ENCODE peak calls at places on chromosomes 12 and 14, in nine cellular contexts. S is WERI-Rb-1, H is psoas muscle, Y is astrocyte of the cerebellum, E is fibroblast of lung, W is epithelial cell of proximal tubule, Z is activated B cell treated with CpG ODN at 0.5 μM for 24 hours, A is heart left ventricle, L is MM.1S. K is an unnamed sample.

GRCh38 chr14:101834387-101835165 is 73.1 kb downstream of the PPP2R5C start:
- DNase-seq in S (no peak), H (no peak), Y (no peak), E (peak), W (no peak), Z (no peak), A (no peak), L (no peak), K (no peak)

GRCh38 chr12:79420146-79420618 is 270.6 kb downstream of the PAWR start:
- DNase-seq in S (no peak), H (no peak), Y (peak), E (peak), W (peak), Z (no peak), A (no peak), L (peak), K (no peak)

GRCh38 chr14:100303179-100303578 is 3.1 kb downstream of the SLC25A29 start:
- DNase-seq in S (peak), H (no peak), Y (no peak), E (no peak), W (no peak), Z (no peak), A (no peak), L (no peak), K (peak)

GRCh38 chr14:21528381-21529348 is 2.5 kb upstream of the SALL2 start:
- DNase-seq in S (no peak), H (no peak), Y (no peak), E (peak), W (no peak), Z (no peak), A (no peak), L (no peak), K (no peak)

GRCh38 chr12:32471601-32472001 is 72.2 kb downstream of the FGD4 start:
- DNase-seq in S (no peak), H (no peak), Y (no peak), E (no peak), W (peak), Z (no peak), A (no peak), L (no peak), K (peak)

GRCh38 chr14:89805501-89805900 is 149.0 kb downstream of the EFCAB11 start:
- DNase-seq in S (no peak), H (no peak), Y (no peak), E (peak), W (no peak), Z (no peak), A (no peak), L (no peak), K (no peak)

GRCh38 chr14:54776361-54777001 is 126.1 kb downstream of the GCH1 start:
- DNase-seq in S (no peak), H (peak), Y (peak), E (peak), W (no peak), Z (peak), A (no peak), L (no peak), K (peak)

GRCh38 chr12:53207042-53207441 is at the start of gene ITGB7:
- DNase-seq in S (no peak), H (no peak), Y (no peak), E (no peak), W (no peak), Z (peak), A (no peak), L (peak), K (peak)

GRCh38 chr12:47433876-47434275 is 272.0 kb downstream of the RPAP3 start:
- DNase-seq in S (no peak), H (no peak), Y (no peak), E (peak), W (no peak), Z (no peak), A (no peak), L (no peak), K (no peak)

GRCh38 chr14:102417118-102417517 is 54.4 kb downstream of the TECPR2 start:
- DNase-seq in S (no peak), H (no peak), Y (no peak), E (no peak), W (no peak), Z (no peak), A (no peak), L (no peak), K (peak)

GRCh38 chr14:101462726-101463565 is 98.3 kb upstream of the DIO3 start:
- DNase-seq in S (no peak), H (no peak), Y (no peak), E (no peak), W (no peak), Z (no peak), A (no peak), L (no peak), K (no peak)

GRCh38 chr14:68633131-68633991 is 159.5 kb downstream of the ZFP36L1 start:
- DNase-seq in S (no peak), H (no peak), Y (no peak), E (peak), W (no peak), Z (no peak), A (peak), L (no peak), K (no peak)

GRCh38 chr12:84638811-84639368 is 273.7 kb downstream of the SLC6A15 start:
- DNase-seq in S (no peak), H (no peak), Y (no peak), E (peak), W (no peak), Z (no peak), A (no peak), L (no peak), K (no peak)

GRCh38 chr12:19205120-19205519 is 75.6 kb downstream of the PLEKHA5 start:
- DNase-seq in S (no peak), H (no peak), Y (no peak), E (no peak), W (no peak), Z (no peak), A (no peak), L (no peak), K (no peak)

GRCh38 chr12:66636771-66637170 is 42.1 kb downstream of the GRIP1 start:
- DNase-seq in S (peak), H (peak), Y (no peak), E (no peak), W (no peak), Z (no peak), A (no peak), L (no peak), K (no peak)

GRCh38 chr14:88542857-88543795 is 11.7 kb downstream of the PTPN21 start:
- DNase-seq in S (no peak), H (no peak), Y (no peak), E (peak), W (no peak), Z (no peak), A (no peak), L (no peak), K (no peak)

GRCh38 chr12:124392271-124392990 is 97.5 kb downstream of the RFLNA start:
- DNase-seq in S (peak), H (peak), Y (no peak), E (peak), W (no peak), Z (no peak), A (no peak), L (no peak), K (peak)

GRCh38 chr12:53388932-53389331 is 9.0 kb downstream of the SP1 start:
- DNase-seq in S (no peak), H (no peak), Y (no peak), E (no peak), W (no peak), Z (no peak), A (no peak), L (no peak), K (no peak)

GRCh38 chr12:107544947-107545346 is 140.7 kb upstream of the PWP1 start:
- DNase-seq in S (no peak), H (no peak), Y (peak), E (peak), W (no peak), Z (no peak), A (no peak), L (no peak), K (no peak)

GRCh38 chr12:96401061-96401871 is 1.0 kb upstream of the CDK17 start:
- DNase-seq in S (no peak), H (no peak), Y (peak), E (peak), W (peak), Z (no peak), A (no peak), L (peak), K (peak)

GRCh38 chr12:131929530-131930456 is 717 bp downstream of the PUS1 start:
- DNase-seq in S (no peak), H (no peak), Y (no peak), E (peak), W (no peak), Z (peak), A (no peak), L (no peak), K (peak)

GRCh38 chr14:80004871-80005270 is 206.4 kb downstream of the DIO2 start:
- DNase-seq in S (no peak), H (no peak), Y (no peak), E (no peak), W (no peak), Z (no peak), A (no peak), L (no peak), K (no peak)

GRCh38 chr14:100049220-100049619 is 16.0 kb upstream of the EVL start:
- DNase-seq in S (no peak), H (no peak), Y (no peak), E (peak), W (no peak), Z (no peak), A (no peak), L (no peak), K (no peak)

GRCh38 chr14:95699397-95699796 is 13.2 kb downstream of the TCL1B start:
- DNase-seq in S (no peak), H (no peak), Y (no peak), E (no peak), W (no peak), Z (no peak), A (no peak), L (no peak), K (peak)

GRCh38 chr12:49051777-49052438 is 8.7 kb downstream of the KMT2D start:
- DNase-seq in S (no peak), H (no peak), Y (no peak), E (no peak), W (no peak), Z (no peak), A (no peak), L (no peak), K (no peak)

DNA sequence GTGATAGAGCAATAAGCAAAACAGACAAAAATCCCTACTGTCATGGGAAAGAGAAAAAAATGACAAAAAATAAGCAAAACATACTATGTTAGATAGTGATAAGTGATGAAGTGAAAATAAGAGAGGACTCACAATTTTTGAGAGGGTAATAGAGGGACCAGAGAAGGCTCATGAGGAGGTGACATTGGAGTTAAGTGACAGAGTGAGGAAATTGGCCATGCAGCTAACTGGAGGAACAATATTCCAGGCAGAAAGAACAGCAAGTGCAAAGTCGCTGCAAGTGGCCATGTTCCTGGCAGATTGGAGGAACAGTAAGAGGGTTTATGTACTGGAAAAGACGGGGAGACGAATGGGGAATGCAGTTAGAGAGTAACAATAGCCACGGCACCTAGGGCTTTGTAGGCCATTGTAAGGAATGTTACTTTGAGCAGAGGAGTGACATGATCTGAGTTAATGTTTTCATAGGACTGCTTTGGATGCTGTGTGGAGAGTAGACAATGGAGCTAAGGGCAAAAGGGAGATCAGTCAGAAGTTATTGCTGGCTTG is 1.4 kb upstream of the SAV1 start:
- DNase-seq in S (no peak), H (no peak), Y (no peak), E (no peak), W (no peak), Z (no peak), A (no peak), L (no peak), K (no peak)
- TF ChIP-seq CTCF in S (no peak), H (no peak), Y (no peak), E (no peak), W (no peak), Z (no peak), A (no peak), L (no peak), K (no peak)

DNA sequence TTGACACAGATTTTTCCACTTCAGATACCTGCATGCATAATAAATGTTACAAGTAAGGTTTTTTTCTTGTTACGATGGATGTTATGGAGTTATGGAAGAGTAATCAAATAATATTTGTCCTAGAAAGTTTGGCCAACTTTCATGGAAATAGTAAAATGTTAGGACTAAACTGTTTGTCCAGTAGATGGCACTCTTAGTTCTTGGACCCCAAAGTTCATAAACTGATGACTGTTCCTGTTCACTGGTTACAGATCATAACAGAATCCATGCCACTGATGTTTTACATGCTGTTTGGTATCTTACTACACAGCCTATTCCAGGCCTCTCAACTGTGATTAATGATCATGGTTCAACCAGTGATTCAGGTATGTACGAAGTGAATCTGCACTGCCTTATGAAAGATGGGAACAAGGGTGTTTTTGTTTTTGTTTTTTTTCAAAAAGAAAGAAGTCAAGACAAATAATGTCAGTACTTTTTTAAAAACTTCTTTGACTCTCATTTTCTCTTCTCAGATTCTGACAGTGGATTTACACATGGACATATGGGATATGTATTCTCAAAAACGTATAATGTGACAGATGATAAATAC is 48.8 kb upstream of the SLCO1C1 start:
- DNase-seq in S (no peak), H (no peak), Y (peak), E (peak), W (no peak), Z (no peak), A (no peak), L (peak), K (peak)
- TF ChIP-seq CTCF in S (peak), H (peak), Y (peak), E (peak), W (peak), Z (no peak), A (no peak), L (peak), K (no peak)

GRCh38 chr14:106842687-106843086 is 1316.3 kb downstream of the TMEM121 start:
- DNase-seq in S (peak), H (no peak), Y (no peak), E (no peak), W (no peak), Z (no peak), A (no peak), L (no peak), K (no peak)

GRCh38 chr14:106838991-106839769 is 1312.8 kb downstream of the TMEM121 start:
- DNase-seq in S (no peak), H (no peak), Y (no peak), E (no peak), W (no peak), Z (no peak), A (no peak), L (no peak), K (no peak)

GRCh38 chr14:106837870-106838269 is 1311.5 kb downstream of the TMEM121 start:
- DNase-seq in S (no peak), H (no peak), Y (no peak), E (no peak), W (no peak), Z (no peak), A (no peak), L (no peak), K (no peak)

GRCh38 chr14:106841701-106842100 is 1315.3 kb downstream of the TMEM121 start:
- DNase-seq in S (no peak), H (no peak), Y (no peak), E (no peak), W (no peak), Z (no peak), A (no peak), L (no peak), K (no peak)

GRCh38 chr14:106840258-106840657 is 1313.9 kb downstream of the TMEM121 start:
- DNase-seq in S (peak), H (no peak), Y (no peak), E (no peak), W (no peak), Z (no peak), A (no peak), L (no peak), K (peak)
- TF ChIP-seq CTCF in S (no peak), H (no peak), Y (no peak), E (no peak), W (peak), Z (no peak), A (no peak), L (peak), K (peak)

DNA sequence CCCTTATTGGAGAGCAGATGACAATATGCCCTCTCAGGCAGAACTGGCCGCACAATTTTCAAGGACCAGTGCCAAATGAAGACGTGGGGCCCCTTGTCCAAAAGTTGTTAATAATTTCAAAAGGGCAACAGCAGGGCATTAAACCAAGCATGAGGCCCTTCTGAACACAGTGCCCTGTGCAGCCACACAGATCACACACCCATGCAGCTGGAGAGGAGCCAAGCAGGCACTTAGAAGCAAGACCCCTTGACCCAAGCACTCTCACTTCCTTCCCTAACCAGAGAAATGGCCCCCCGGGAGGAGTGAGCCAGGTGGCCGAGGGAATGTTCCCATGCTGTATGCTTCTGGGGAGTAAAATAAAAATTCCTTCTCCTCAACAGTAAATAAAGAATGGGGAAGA is 114.0 kb upstream of the TMPO start:
- DNase-seq in S (no peak), H (no peak), Y (no peak), E (no peak), W (no peak), Z (no peak), A (no peak), L (no peak), K (no peak)
- TF ChIP-seq CTCF in S (no peak), H (no peak), Y (no peak), E (no peak), W (no peak), Z (no peak), A (no peak), L (no peak), K (no peak)

DNA sequence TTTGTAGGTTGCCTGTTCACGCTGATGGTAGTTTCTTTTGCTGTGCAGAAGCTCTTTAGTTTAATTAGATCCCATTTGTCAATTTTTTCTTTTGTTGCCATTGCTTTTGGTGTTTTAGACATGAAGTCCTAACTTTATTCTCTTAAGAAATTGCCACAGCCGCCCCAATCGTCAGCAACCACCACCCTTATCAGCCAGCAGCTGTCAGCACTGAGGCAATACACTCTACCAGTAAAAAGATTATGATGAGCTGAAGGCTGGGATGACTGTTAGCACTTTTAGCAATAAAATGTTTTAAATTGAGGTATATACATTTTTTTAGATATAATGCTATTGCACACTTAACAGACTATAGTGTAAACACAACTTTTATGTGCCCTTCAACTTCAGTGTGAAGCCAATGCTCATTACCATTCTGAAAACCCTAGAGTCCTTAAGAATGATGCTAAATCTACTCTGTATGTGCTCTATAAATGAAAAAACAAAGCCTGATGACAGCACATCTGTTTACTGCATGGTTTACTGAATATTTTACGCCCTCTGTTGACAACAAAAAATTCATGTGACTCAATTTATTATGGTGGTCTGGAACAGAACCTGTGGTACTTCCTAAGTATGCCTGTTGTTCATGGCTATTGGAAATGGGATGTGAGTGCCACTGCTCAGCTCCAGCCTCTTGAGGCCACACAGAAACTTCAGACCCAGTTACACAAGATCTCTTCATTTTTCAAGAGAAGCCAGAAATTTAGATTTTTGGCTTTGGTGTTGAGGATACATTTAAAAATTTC is 197.4 kb downstream of the DUSP6 start:
- DNase-seq in S (no peak), H (no peak), Y (no peak), E (no peak), W (no peak), Z (no peak), A (no peak), L (no peak), K (no peak)
- TF ChIP-seq CTCF in S (no peak), H (no peak), Y (no peak), E (peak), W (no peak), Z (no peak), A (no peak), L (no peak), K (no peak)

DNA sequence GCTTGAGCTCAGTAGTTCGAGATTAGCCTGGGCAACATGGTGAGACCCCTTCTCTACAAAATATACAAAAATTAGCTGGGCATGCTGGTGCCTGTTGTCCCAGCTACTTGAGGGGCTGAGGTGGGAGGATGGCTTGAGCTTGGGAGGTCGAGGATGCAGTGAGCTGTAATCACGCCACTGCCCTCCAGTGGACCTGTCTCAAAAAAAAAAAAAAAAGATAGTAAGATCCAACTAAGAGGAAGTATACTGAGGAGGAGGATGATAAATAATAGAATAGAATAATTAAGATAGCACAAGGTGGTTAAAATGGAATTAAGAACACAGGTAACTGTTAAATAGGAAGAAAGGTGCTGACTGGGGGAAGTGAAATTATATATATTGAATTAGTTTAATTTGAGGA is 37.0 kb upstream of the BAZ1A start:
- DNase-seq in S (no peak), H (no peak), Y (no peak), E (no peak), W (no peak), Z (no peak), A (no peak), L (no peak), K (no peak)
- TF ChIP-seq CTCF in S (no peak), H (no peak), Y (no peak), E (no peak), W (peak), Z (no peak), A (no peak), L (no peak), K (no peak)

GRCh38 chr12:123056709-123057108 is 76.2 kb downstream of the ARL6IP4 start:
- DNase-seq in S (no peak), H (no peak), Y (no peak), E (no peak), W (no peak), Z (no peak), A (peak), L (no peak), K (no peak)
- TF ChIP-seq CTCF in S (no peak), H (no peak), Y (no peak), E (no peak), W (no peak), Z (no peak), A (no peak), L (no peak), K (no peak)

K was measured in GM13976.